ENCODE peak calls at places on chromosomes 5 and 9, in seven cellular contexts. Z is HCT116, X is GM12878, C is SK-N-SH, S is K562, G is HepG2, M is H1. T is an unnamed sample.

GRCh38 chr5:8843766-8844165 is 702.1 kb downstream of the SEMA5A start:
- DNase-seq in Z (no peak), X (no peak), C (no peak), S (no peak), G (no peak), M (no peak), T (no peak)

GRCh38 chr5:112141582-112141981 is 277.5 kb downstream of the EPB41L4A start:
- DNase-seq in Z (no peak), X (no peak), C (no peak), S (no peak), G (no peak), M (no peak), T (no peak)

GRCh38 chr5:15012061-15012460 is 140.5 kb upstream of the ANKH start:
- DNase-seq in Z (no peak), X (no peak), C (no peak), S (no peak), G (no peak), M (no peak), T (no peak)

GRCh38 chr5:27598576-27598975 is 560.2 kb upstream of the CDH9 start:
- DNase-seq in Z (no peak), X (no peak), C (no peak), S (no peak), G (no peak), M (no peak), T (no peak)

GRCh38 chr9:90921104-90921503 is 119.5 kb downstream of the SYK start:
- DNase-seq in Z (no peak), X (no peak), C (peak; percentile 48), S (no peak), G (no peak), M (no peak), T (no peak)

GRCh38 chr9:135032868-135033460 is 54.5 kb upstream of the OLFM1 start:
- DNase-seq in Z (no peak), X (no peak), C (no peak), S (no peak), G (no peak), M (no peak), T (no peak)

GRCh38 chr9:128244443-128245226 is 31.2 kb downstream of the GOLGA2 start:
- DNase-seq in Z (no peak), X (no peak), C (peak; percentile 96), S (peak; percentile 82), G (peak; percentile 51), M (no peak), T (no peak)

GRCh38 chr5:94066437-94067207 is 325.2 kb upstream of the POU5F2 start:
- DNase-seq in Z (no peak), X (no peak), C (no peak), S (no peak), G (no peak), M (no peak), T (no peak)

GRCh38 chr9:101736723-101737122 is 1.7 kb downstream of the GRIN3A start:
- DNase-seq in Z (no peak), X (no peak), C (no peak), S (peak; percentile 3), G (no peak), M (peak; percentile 75), T (peak; percentile 57)

GRCh38 chr9:68711281-68711680 is 6.2 kb downstream of the PIP5K1B start:
- DNase-seq in Z (no peak), X (no peak), C (no peak), S (no peak), G (no peak), M (no peak), T (no peak)

GRCh38 chr9:36791204-36791948 is 218.7 kb downstream of the MELK start:
- DNase-seq in Z (no peak), X (no peak), C (no peak), S (no peak), G (no peak), M (no peak), T (no peak)

GRCh38 chr9:36793277-36793676 is 220.6 kb downstream of the MELK start:
- DNase-seq in Z (peak; percentile 32), X (no peak), C (peak; percentile 24), S (peak; percentile 14), G (no peak), M (peak; percentile 79), T (no peak)

GRCh38 chr9:36789886-36790285 is 217.2 kb downstream of the MELK start:
- DNase-seq in Z (no peak), X (no peak), C (no peak), S (no peak), G (no peak), M (no peak), T (peak; percentile 73)

GRCh38 chr9:36787709-36788108 is 215.0 kb downstream of the MELK start:
- DNase-seq in Z (no peak), X (no peak), C (no peak), S (no peak), G (no peak), M (no peak), T (no peak)

GRCh38 chr9:36788534-36788933 is 215.8 kb downstream of the MELK start:
- DNase-seq in Z (peak; percentile 23), X (no peak), C (no peak), S (no peak), G (no peak), M (peak; percentile 78), T (no peak)
- TF ChIP-seq JUND in Z (no peak), X (no peak), C (no peak), S (no peak), G (no peak), M (no peak), T (no peak)

GRCh38 chr5:38468202-38468656 is 88.2 kb downstream of the LIFR start:
- DNase-seq in Z (peak; percentile 16), X (no peak), C (no peak), S (no peak), G (peak; percentile 50), M (no peak), T (no peak)
- TF ChIP-seq JUND in Z (peak; percentile 15), X (no peak), C (peak; percentile 88), S (no peak), G (no peak), M (no peak), T (no peak)

DNA sequence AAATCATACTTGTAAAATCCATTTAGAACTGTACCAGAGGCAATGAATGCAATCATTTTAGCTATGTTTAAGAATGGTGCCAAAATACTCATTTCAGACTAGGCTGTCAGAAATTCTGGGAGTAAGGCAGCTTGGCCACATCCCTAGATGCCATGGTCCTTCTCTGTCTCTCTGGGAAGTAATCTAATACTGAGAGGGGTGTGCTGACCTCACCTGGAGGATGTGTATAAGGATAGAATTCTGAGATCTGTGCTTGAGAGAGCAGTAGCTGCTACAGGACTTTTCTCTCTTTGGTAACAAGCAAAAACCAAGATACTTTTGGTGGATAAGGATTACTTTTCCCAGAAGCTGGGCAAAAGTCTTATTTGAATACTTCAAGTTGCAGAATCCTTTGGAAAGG is 68.1 kb upstream of the MRPS30 start:
- DNase-seq in Z (no peak), X (no peak), C (no peak), S (no peak), G (no peak), M (no peak), T (no peak)
- TF ChIP-seq JUND in Z (no peak), X (no peak), C (no peak), S (no peak), G (no peak), M (no peak), T (no peak)

DNA sequence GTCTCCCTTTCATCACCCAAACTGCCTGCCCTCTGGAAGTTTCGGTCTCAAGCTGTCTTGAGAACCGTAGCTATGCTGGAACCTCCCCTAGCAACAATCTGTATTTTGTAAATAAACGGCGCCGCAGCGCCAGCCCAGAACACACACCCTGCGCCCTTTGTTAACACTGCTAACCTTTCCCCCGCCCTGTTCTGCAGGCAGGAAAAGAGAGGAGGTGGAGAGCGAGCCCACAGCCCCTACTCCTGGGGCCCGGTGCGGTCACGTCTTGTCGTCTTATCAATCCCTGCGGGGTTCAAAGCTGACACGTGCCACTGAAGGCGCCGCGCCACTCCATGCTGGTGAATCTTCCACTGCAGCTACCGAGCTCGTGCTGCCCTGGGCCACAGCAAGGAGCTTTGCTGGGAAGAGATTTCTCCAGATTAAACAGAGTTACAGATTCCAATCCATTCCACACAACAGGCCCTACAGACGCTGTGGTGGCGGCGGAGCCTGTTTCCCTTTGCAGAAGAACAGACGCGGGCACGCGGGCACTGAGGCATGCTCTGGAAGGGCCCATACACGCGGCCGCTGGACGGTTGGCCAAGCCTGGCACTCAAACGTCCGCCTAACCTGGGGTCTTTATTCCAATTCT is 25.3 kb downstream of the ZDHHC11B start:
- DNase-seq in Z (no peak), X (no peak), C (peak; percentile 58), S (peak; percentile 25), G (peak; percentile 81), M (no peak), T (peak; percentile 68)
- TF ChIP-seq JUND in Z (no peak), X (no peak), C (no peak), S (no peak), G (no peak), M (no peak), T (no peak)

GRCh38 chr5:156474251-156474650 is 147.3 kb downstream of the SGCD start:
- DNase-seq in Z (no peak), X (no peak), C (no peak), S (no peak), G (no peak), M (no peak), T (no peak)
- TF ChIP-seq JUND in Z (no peak), X (no peak), C (no peak), S (no peak), G (no peak), M (no peak), T (no peak)